ENCODE peak calls at places on chromosome 3, in four cellular contexts. Y is SK-N-SH, K is esophagus squamous epithelium, E is breast epithelium. Q is an unnamed sample. For H3K9me3 and H3K4me1, the result is how much of the 10 kb centered on the place peaks cover.

GRCh38 chr3:15313461-15313860 is 18.9 kb downstream of the SH3BP5 start:
- DNase-seq in Y (no peak), K (no peak), E (no peak), Q (no peak)

GRCh38 chr3:128584412-128585020 is 66.1 kb downstream of the RPN1 start:
- DNase-seq in Y (peak), K (no peak), E (peak), Q (peak)

GRCh38 chr3:42174679-42175660 is 83.8 kb downstream of the TRAK1 start:
- DNase-seq in Y (no peak), K (no peak), E (no peak), Q (no peak)

GRCh38 chr3:29525254-29525881 is 244.5 kb downstream of the RBMS3 start:
- DNase-seq in Y (no peak), K (no peak), E (no peak), Q (peak)

GRCh38 chr3:157026091-157026490 is 133.9 kb downstream of the CCNL1 start:
- DNase-seq in Y (no peak), K (no peak), E (no peak), Q (no peak)

GRCh38 chr3:38627956-38628355 is 21.5 kb downstream of the SCN5A start:
- DNase-seq in Y (peak), K (no peak), E (no peak), Q (peak)

GRCh38 chr3:112681822-112682325 is 40.9 kb upstream of the CCDC80 start:
- DNase-seq in Y (no peak), K (no peak), E (no peak), Q (no peak)

GRCh38 chr3:89180334-89180733 is 72.9 kb downstream of the EPHA3 start:
- DNase-seq in Y (no peak), K (no peak), E (no peak), Q (no peak)

GRCh38 chr3:189236352-189236751 is 64.6 kb downstream of the TPRG1 start:
- DNase-seq in Y (no peak), K (no peak), E (no peak), Q (no peak)

GRCh38 chr3:135891121-135891520 is 74.4 kb upstream of the PPP2R3A start:
- DNase-seq in Y (no peak), K (no peak), E (no peak), Q (no peak)

GRCh38 chr3:159987291-159987711 is 1.3 kb upstream of the IL12A start:
- DNase-seq in Y (no peak), K (no peak), E (no peak), Q (no peak)

GRCh38 chr3:130649061-130649654 is 97.5 kb downstream of the PIK3R4 start:
- DNase-seq in Y (no peak), K (no peak), E (no peak), Q (no peak)

GRCh38 chr3:98697225-98697624 is 65.9 kb upstream of the ST3GAL6 start:
- DNase-seq in Y (no peak), K (no peak), E (no peak), Q (no peak)

GRCh38 chr3:194604126-194604525 is 29.1 kb downstream of the TMEM44 start:
- DNase-seq in Y (no peak), K (no peak), E (no peak), Q (no peak)

GRCh38 chr3:46098319-46098761 is 71.1 kb upstream of the XCR1 start:
- DNase-seq in Y (no peak), K (no peak), E (no peak), Q (no peak)

GRCh38 chr3:42855547-42856380 is 19.9 kb downstream of the CYP8B1 start:
- DNase-seq in Y (no peak), K (no peak), E (no peak), Q (no peak)

GRCh38 chr3:59938857-59939256 is 889.0 kb upstream of the CFAP20DC start:
- DNase-seq in Y (no peak), K (no peak), E (no peak), Q (no peak)

GRCh38 chr3:194488007-194488742 is 1.4 kb upstream of the ATP13A3 start:
- DNase-seq in Y (no peak), K (no peak), E (no peak), Q (no peak)

GRCh38 chr3:37347941-37348340 is 173.6 kb upstream of the LRRFIP2 start:
- DNase-seq in Y (no peak), K (no peak), E (no peak), Q (peak)

GRCh38 chr3:186879776-186880175 is 37.3 kb downstream of the ADIPOQ start:
- DNase-seq in Y (no peak), K (no peak), E (no peak), Q (no peak)

GRCh38 chr3:134992180-134992579 is 197.1 kb downstream of the EPHB1 start:
- DNase-seq in Y (no peak), K (no peak), E (no peak), Q (no peak)

GRCh38 chr3:136078421-136079364 is 113.2 kb downstream of the PPP2R3A start:
- DNase-seq in Y (peak), K (no peak), E (no peak), Q (peak)

GRCh38 chr3:181278468-181279238 is 289.1 kb upstream of the DNAJC19 start:
- DNase-seq in Y (peak), K (no peak), E (no peak), Q (peak)

GRCh38 chr3:170057550-170057949 is 19.8 kb downstream of the GPR160 start:
- DNase-seq in Y (no peak), K (no peak), E (no peak), Q (no peak)

GRCh38 chr3:67215690-67216089 is 217.6 kb downstream of the KBTBD8 start:
- DNase-seq in Y (no peak), K (no peak), E (no peak), Q (no peak)

GRCh38 chr3:113148307-113148703 is 63.1 kb upstream of the BOC start:
- DNase-seq in Y (peak), K (no peak), E (peak), Q (peak)

GRCh38 chr3:30658328-30659052 is 52.1 kb downstream of the TGFBR2 start:
- DNase-seq in Y (no peak), K (no peak), E (no peak), Q (peak)

GRCh38 chr3:26091096-26091495 is 301.2 kb downstream of the OXSM start:
- DNase-seq in Y (no peak), K (no peak), E (no peak), Q (no peak)

GRCh38 chr3:172321035-172321434 is 127.2 kb downstream of the GHSR start:
- DNase-seq in Y (no peak), K (no peak), E (no peak), Q (no peak)
- H3K9me3 ChIP-seq in Y (under half), K (under half), E (under half), Q (under half)

DNA sequence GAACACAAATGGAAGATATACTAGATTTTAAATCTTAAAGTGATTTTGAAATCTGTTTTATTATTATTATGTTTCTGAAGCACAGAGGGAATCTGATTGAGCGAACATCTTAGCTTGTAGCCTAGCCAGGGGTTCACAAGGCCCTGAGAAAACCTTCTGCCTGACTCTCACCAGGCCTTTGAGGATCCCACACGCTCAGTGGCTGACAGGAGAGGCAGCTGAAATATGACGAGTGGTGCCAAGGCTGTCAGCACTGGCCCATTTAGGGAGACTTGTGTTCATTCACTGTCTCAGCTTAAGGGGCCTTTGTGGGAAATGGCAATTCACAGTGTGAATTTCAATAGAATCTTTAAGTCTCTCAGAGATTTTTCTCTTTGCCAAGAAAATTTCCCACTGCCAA is 770.9 kb downstream of the TUSC7 start:
- DNase-seq in Y (no peak), K (no peak), E (no peak), Q (no peak)
- H3K27ac ChIP-seq in Y (no peak), K (no peak), E (no peak), Q (no peak)

GRCh38 chr3:100003609-100004503 is 110.4 kb downstream of the FILIP1L start:
- DNase-seq in Y (no peak), K (no peak), E (no peak), Q (no peak)

GRCh38 chr3:100006570-100007271 is 107.6 kb downstream of the FILIP1L start:
- DNase-seq in Y (no peak), K (no peak), E (no peak), Q (no peak)

GRCh38 chr3:100004931-100005330 is 109.4 kb downstream of the FILIP1L start:
- DNase-seq in Y (no peak), K (no peak), E (no peak), Q (no peak)

GRCh38 chr3:100007313-100007712 is 107.0 kb downstream of the FILIP1L start:
- DNase-seq in Y (no peak), K (no peak), E (no peak), Q (no peak)

DNA sequence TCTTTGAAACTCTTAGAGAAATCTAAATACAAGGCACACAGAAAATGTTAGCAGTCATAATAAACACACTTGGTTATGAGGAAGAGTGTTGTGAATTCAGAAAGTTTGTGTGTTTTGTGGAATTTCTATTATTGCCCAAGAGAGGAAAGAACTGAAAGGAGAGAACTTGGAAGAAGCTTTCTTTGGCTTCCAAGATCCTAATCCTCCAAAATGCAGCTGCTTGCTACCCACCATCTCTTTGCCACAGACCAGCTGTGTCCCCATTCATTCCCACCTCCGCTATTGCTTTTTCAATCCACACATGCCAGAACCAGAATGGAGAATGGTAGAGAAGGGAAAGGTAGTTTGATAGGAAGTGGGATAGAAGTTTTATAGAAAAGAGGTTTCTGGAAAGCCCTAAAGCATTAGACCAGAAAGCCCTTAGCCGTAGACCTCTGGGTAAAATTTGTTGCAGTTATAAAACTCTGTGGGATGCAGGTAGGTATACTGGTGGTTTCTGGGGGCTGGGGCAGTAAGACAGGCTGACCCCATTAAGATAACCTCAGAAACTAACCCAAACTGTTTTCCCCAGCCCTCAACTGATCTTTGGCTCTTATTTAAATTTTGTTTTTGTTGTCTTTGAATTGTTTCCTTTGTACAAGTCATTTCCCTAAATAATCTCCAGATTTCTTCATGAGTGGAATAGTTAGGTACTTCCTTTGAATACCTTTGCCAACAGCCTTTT is 108.5 kb downstream of the FILIP1L start:
- DNase-seq in Y (no peak), K (no peak), E (no peak), Q (no peak)
- H3K4me1 ChIP-seq in Y (under half), K (under half), E (under half), Q (under half)

GRCh38 chr3:86968224-86968932 is 22.6 kb downstream of the VGLL3 start:
- DNase-seq in Y (no peak), K (no peak), E (no peak), Q (no peak)

GRCh38 chr3:86961297-86961696 is 29.7 kb downstream of the VGLL3 start:
- DNase-seq in Y (no peak), K (no peak), E (no peak), Q (no peak)

GRCh38 chr3:86967062-86967461 is 23.9 kb downstream of the VGLL3 start:
- DNase-seq in Y (no peak), K (no peak), E (no peak), Q (peak)

GRCh38 chr3:86969500-86970189 is 21.3 kb downstream of the VGLL3 start:
- DNase-seq in Y (peak), K (no peak), E (no peak), Q (peak)

GRCh38 chr3:86965180-86965579 is 25.8 kb downstream of the VGLL3 start:
- DNase-seq in Y (no peak), K (no peak), E (no peak), Q (no peak)
- H3K9me3 ChIP-seq in Y (under half), K (under half), E (under half), Q (under half)

GRCh38 chr3:171873561-171873960 is 30.4 kb downstream of the TMEM212 start:
- DNase-seq in Y (no peak), K (no peak), E (no peak), Q (peak)
- H3K27ac ChIP-seq in Y (peak), K (no peak), E (no peak), Q (peak)

GRCh38 chr3:52774901-52775864 is 2.2 kb upstream of the ITIH1 start:
- DNase-seq in Y (peak), K (no peak), E (no peak), Q (peak)

GRCh38 chr3:52777127-52777958 is at the start of gene ITIH1:
- DNase-seq in Y (no peak), K (no peak), E (no peak), Q (no peak)

GRCh38 chr3:52777959-52778805 is 783 bp downstream of the ITIH1 start:
- DNase-seq in Y (no peak), K (no peak), E (no peak), Q (no peak)

GRCh38 chr3:52774066-52774713 is 3.2 kb upstream of the ITIH1 start:
- DNase-seq in Y (no peak), K (no peak), E (no peak), Q (no peak)

DNA sequence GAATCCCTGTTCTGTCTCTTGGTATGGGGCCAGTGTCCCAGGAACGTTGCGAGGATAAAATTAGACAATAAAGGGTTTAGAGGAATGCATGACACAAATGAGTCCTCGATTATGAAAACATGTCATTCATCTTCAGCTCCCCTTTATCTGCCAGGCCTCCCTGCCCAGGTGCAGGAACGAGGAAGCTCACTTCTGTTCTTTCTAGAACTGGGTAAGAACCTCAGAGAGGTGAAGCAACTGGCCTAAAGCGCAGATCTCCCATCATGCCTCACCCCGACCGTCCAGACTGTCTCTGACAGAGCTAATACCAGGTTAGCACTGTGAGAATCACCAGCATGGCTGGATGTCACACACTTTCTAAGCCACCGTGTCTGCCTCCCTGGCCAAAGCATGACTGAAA is 1.5 kb upstream of the ITIH1 start:
- DNase-seq in Y (peak), K (no peak), E (no peak), Q (no peak)
- H3K4me1 ChIP-seq in Y (under half), K (under half), E (under half), Q (under half)

GRCh38 chr3:196988241-196989029 is 19.8 kb upstream of the PIGZ start:
- DNase-seq in Y (peak), K (no peak), E (no peak), Q (no peak)
- H3K9me3 ChIP-seq in Y (under half), K (under half), E (under half), Q (under half)

GRCh38 chr3:179732661-179733348 is 80.0 kb downstream of the USP13 start:
- DNase-seq in Y (no peak), K (no peak), E (no peak), Q (no peak)

GRCh38 chr3:179731544-179731943 is 78.7 kb downstream of the USP13 start:
- DNase-seq in Y (no peak), K (no peak), E (no peak), Q (no peak)

GRCh38 chr3:179729086-179729485 is 76.2 kb downstream of the USP13 start:
- DNase-seq in Y (no peak), K (no peak), E (no peak), Q (peak)

GRCh38 chr3:179730508-179730907 is 77.7 kb downstream of the USP13 start:
- DNase-seq in Y (no peak), K (no peak), E (no peak), Q (no peak)

GRCh38 chr3:179729981-179730380 is 77.1 kb downstream of the USP13 start:
- DNase-seq in Y (no peak), K (no peak), E (no peak), Q (no peak)
- H3K27ac ChIP-seq in Y (no peak), K (no peak), E (no peak), Q (no peak)

GRCh38 chr3:57093489-57093888 is 33.0 kb downstream of the SPATA12 start:
- DNase-seq in Y (no peak), K (no peak), E (no peak), Q (no peak)

GRCh38 chr3:57089043-57089442 is 28.6 kb downstream of the SPATA12 start:
- DNase-seq in Y (no peak), K (no peak), E (no peak), Q (no peak)

GRCh38 chr3:57094011-57094535 is 33.6 kb downstream of the SPATA12 start:
- DNase-seq in Y (no peak), K (no peak), E (no peak), Q (no peak)

GRCh38 chr3:57091874-57092273 is 31.4 kb downstream of the SPATA12 start:
- DNase-seq in Y (no peak), K (no peak), E (no peak), Q (no peak)

DNA sequence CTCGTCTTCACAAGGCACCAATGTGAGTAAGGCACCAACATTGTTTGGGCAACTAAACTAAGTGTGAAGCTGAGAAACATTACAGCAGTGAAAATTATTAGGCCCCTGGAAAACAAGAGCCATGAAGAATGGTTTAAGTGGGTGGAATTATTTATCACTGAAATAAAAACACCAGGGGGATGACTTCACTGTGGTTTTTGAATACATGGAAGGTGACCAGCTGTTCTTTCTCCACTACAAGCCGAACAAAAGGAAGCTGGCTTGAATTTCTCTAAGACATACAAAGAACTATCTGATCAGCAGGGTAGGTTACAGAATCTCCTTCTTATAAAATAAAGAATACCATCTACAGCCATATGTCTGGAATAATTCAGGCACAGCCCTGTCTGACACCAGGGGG is 31.0 kb downstream of the SPATA12 start:
- DNase-seq in Y (no peak), K (no peak), E (no peak), Q (no peak)
- H3K4me1 ChIP-seq in Y (under half), K (under half), E (under half), Q (under half)

GRCh38 chr3:50047426-50047825 is 41.3 kb upstream of the RBM5 start:
- DNase-seq in Y (no peak), K (no peak), E (no peak), Q (no peak)
- H3K9me3 ChIP-seq in Y (under half), K (under half), E (under half), Q (under half)